ENCODE peak calls at places on chromosome X, in six cellular contexts. One of them, this sample, is unnamed.

GRCh38 chrX:11129546-11129945 is 18.4 kb downstream of the HCCS start:
- DNase-seq in Peyer's patch: no peak
- DNase-seq in GM12864: no peak
- DNase-seq in WERI-Rb-1: no peak
- DNase-seq in PC-9: no peak
- DNase-seq in neural progenitor cell: peak; percentile 39
- DNase-seq in this sample: no peak

GRCh38 chrX:129637217-129638109 is 17.3 kb downstream of the APLN start:
- DNase-seq in Peyer's patch: peak; percentile 72
- DNase-seq in GM12864: peak; percentile 18
- DNase-seq in WERI-Rb-1: peak; percentile 62
- DNase-seq in PC-9: peak; percentile 41
- DNase-seq in neural progenitor cell: peak; percentile 68
- DNase-seq in this sample: peak; percentile 58

GRCh38 chrX:138982350-138982749 is 270.8 kb upstream of the FGF13 start:
- DNase-seq in Peyer's patch: no peak
- DNase-seq in GM12864: no peak
- DNase-seq in WERI-Rb-1: no peak
- DNase-seq in PC-9: no peak
- DNase-seq in neural progenitor cell: no peak
- DNase-seq in this sample: no peak

GRCh38 chrX:54076903-54077302 is 32.6 kb upstream of the PHF8 start:
- DNase-seq in Peyer's patch: no peak
- DNase-seq in GM12864: no peak
- DNase-seq in WERI-Rb-1: no peak
- DNase-seq in PC-9: peak; percentile 80
- DNase-seq in neural progenitor cell: no peak
- DNase-seq in this sample: no peak

GRCh38 chrX:71618303-71618721 is at the start of gene CXCR3:
- DNase-seq in Peyer's patch: peak; percentile 64
- DNase-seq in GM12864: no peak
- DNase-seq in WERI-Rb-1: no peak
- DNase-seq in PC-9: no peak
- DNase-seq in neural progenitor cell: no peak
- DNase-seq in this sample: peak; percentile 21

GRCh38 chrX:101462892-101463291 is 22.4 kb upstream of the ARMCX4 start:
- DNase-seq in Peyer's patch: no peak
- DNase-seq in GM12864: no peak
- DNase-seq in WERI-Rb-1: no peak
- DNase-seq in PC-9: no peak
- DNase-seq in neural progenitor cell: peak; percentile 3
- DNase-seq in this sample: no peak

GRCh38 chrX:7574325-7574724 is 268.6 kb upstream of the VCX start:
- DNase-seq in Peyer's patch: no peak
- DNase-seq in GM12864: no peak
- DNase-seq in WERI-Rb-1: no peak
- DNase-seq in PC-9: no peak
- DNase-seq in neural progenitor cell: peak; percentile 57
- DNase-seq in this sample: no peak

GRCh38 chrX:107773206-107773605 is 2.4 kb downstream of the TSC22D3 start:
- DNase-seq in Peyer's patch: no peak
- DNase-seq in GM12864: no peak
- DNase-seq in WERI-Rb-1: no peak
- DNase-seq in PC-9: no peak
- DNase-seq in neural progenitor cell: peak; percentile 70
- DNase-seq in this sample: no peak

GRCh38 chrX:153494061-153494460 is 719 bp upstream of the BGN start:
- DNase-seq in Peyer's patch: no peak
- DNase-seq in GM12864: no peak
- DNase-seq in WERI-Rb-1: no peak
- DNase-seq in PC-9: no peak
- DNase-seq in neural progenitor cell: no peak
- DNase-seq in this sample: no peak

GRCh38 chrX:20623448-20623847 is 356.7 kb upstream of the RPS6KA3 start:
- DNase-seq in Peyer's patch: no peak
- DNase-seq in GM12864: no peak
- DNase-seq in WERI-Rb-1: no peak
- DNase-seq in PC-9: no peak
- DNase-seq in neural progenitor cell: no peak
- DNase-seq in this sample: no peak

GRCh38 chrX:24528605-24529004 is 63.5 kb downstream of the PDK3 start:
- DNase-seq in Peyer's patch: no peak
- DNase-seq in GM12864: no peak
- DNase-seq in WERI-Rb-1: no peak
- DNase-seq in PC-9: no peak
- DNase-seq in neural progenitor cell: peak; percentile 71
- DNase-seq in this sample: no peak

GRCh38 chrX:124328765-124329164 is 3.7 kb upstream of the TEX13D start:
- DNase-seq in Peyer's patch: no peak
- DNase-seq in GM12864: no peak
- DNase-seq in WERI-Rb-1: no peak
- DNase-seq in PC-9: no peak
- DNase-seq in neural progenitor cell: no peak
- DNase-seq in this sample: no peak

GRCh38 chrX:132412208-132412607 is 76.6 kb downstream of the MBNL3 start:
- DNase-seq in Peyer's patch: no peak
- DNase-seq in GM12864: no peak
- DNase-seq in WERI-Rb-1: no peak
- DNase-seq in PC-9: no peak
- DNase-seq in neural progenitor cell: peak; percentile 80
- DNase-seq in this sample: no peak

GRCh38 chrX:88416002-88416401 is 331.0 kb upstream of the CPXCR1 start:
- DNase-seq in Peyer's patch: no peak
- DNase-seq in GM12864: no peak
- DNase-seq in WERI-Rb-1: no peak
- DNase-seq in PC-9: no peak
- DNase-seq in neural progenitor cell: no peak
- DNase-seq in this sample: no peak

GRCh38 chrX:104679175-104679574 is 113.2 kb downstream of the IL1RAPL2 start:
- DNase-seq in Peyer's patch: no peak
- DNase-seq in GM12864: no peak
- DNase-seq in WERI-Rb-1: no peak
- DNase-seq in PC-9: peak; percentile 85
- DNase-seq in neural progenitor cell: no peak
- DNase-seq in this sample: no peak

GRCh38 chrX:104681214-104681613 is 115.2 kb downstream of the IL1RAPL2 start:
- DNase-seq in Peyer's patch: no peak
- DNase-seq in GM12864: no peak
- DNase-seq in WERI-Rb-1: no peak
- DNase-seq in PC-9: no peak
- DNase-seq in neural progenitor cell: no peak
- DNase-seq in this sample: no peak

GRCh38 chrX:104684077-104684476 is 118.1 kb downstream of the IL1RAPL2 start:
- DNase-seq in Peyer's patch: no peak
- DNase-seq in GM12864: no peak
- DNase-seq in WERI-Rb-1: no peak
- DNase-seq in PC-9: no peak
- DNase-seq in neural progenitor cell: no peak
- DNase-seq in this sample: no peak
- TF ChIP-seq CTCF in Peyer's patch: no peak
- TF ChIP-seq CTCF in GM12864: no peak
- TF ChIP-seq CTCF in WERI-Rb-1: no peak
- TF ChIP-seq CTCF in PC-9: no peak
- TF ChIP-seq CTCF in neural progenitor cell: no peak
- TF ChIP-seq CTCF in this sample: no peak

DNA sequence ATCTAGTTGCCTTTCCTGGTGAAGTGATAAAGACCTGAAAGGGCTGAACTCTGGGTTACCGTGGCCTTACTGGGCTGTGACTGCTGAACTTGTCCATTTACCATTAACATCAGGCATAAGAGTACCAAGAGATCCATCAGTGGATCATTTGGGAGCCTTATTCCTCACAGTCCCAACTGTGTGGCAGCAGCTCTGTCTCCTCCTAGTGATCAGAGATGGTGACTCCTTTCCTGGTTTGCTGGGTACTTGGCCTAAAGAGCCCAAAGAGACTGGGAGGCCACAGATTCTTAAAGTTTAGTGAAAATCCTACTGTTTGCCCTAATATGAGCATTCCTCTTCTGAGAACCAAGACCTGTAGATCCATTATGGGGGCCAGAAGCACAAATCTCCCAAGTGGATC is 56.3 kb upstream of the ATP6AP2 start:
- DNase-seq in Peyer's patch: no peak
- DNase-seq in GM12864: no peak
- DNase-seq in WERI-Rb-1: no peak
- DNase-seq in PC-9: no peak
- DNase-seq in neural progenitor cell: no peak
- DNase-seq in this sample: no peak
- TF ChIP-seq CTCF in Peyer's patch: no peak
- TF ChIP-seq CTCF in GM12864: no peak
- TF ChIP-seq CTCF in WERI-Rb-1: peak; percentile 7
- TF ChIP-seq CTCF in PC-9: no peak
- TF ChIP-seq CTCF in neural progenitor cell: no peak
- TF ChIP-seq CTCF in this sample: no peak

GRCh38 chrX:48490661-48491060 is 14.7 kb downstream of the FTSJ1 start:
- DNase-seq in Peyer's patch: no peak
- DNase-seq in GM12864: no peak
- DNase-seq in WERI-Rb-1: no peak
- DNase-seq in PC-9: peak; percentile 86
- DNase-seq in neural progenitor cell: no peak
- DNase-seq in this sample: no peak

GRCh38 chrX:48491809-48492208 is 15.8 kb downstream of the FTSJ1 start:
- DNase-seq in Peyer's patch: no peak
- DNase-seq in GM12864: no peak
- DNase-seq in WERI-Rb-1: no peak
- DNase-seq in PC-9: no peak
- DNase-seq in neural progenitor cell: no peak
- DNase-seq in this sample: no peak

GRCh38 chrX:48496660-48497059 is 12.1 kb upstream of the PORCN start:
- DNase-seq in Peyer's patch: no peak
- DNase-seq in GM12864: no peak
- DNase-seq in WERI-Rb-1: no peak
- DNase-seq in PC-9: no peak
- DNase-seq in neural progenitor cell: no peak
- DNase-seq in this sample: no peak

GRCh38 chrX:48492293-48492910 is 16.4 kb upstream of the PORCN start:
- DNase-seq in Peyer's patch: no peak
- DNase-seq in GM12864: no peak
- DNase-seq in WERI-Rb-1: no peak
- DNase-seq in PC-9: no peak
- DNase-seq in neural progenitor cell: no peak
- DNase-seq in this sample: no peak

GRCh38 chrX:48493890-48494364 is 14.9 kb upstream of the PORCN start:
- DNase-seq in Peyer's patch: no peak
- DNase-seq in GM12864: no peak
- DNase-seq in WERI-Rb-1: peak; percentile 74
- DNase-seq in PC-9: no peak
- DNase-seq in neural progenitor cell: peak; percentile 74
- DNase-seq in this sample: no peak
- TF ChIP-seq CTCF in Peyer's patch: peak; percentile 6
- TF ChIP-seq CTCF in GM12864: no peak
- TF ChIP-seq CTCF in WERI-Rb-1: peak; percentile 68
- TF ChIP-seq CTCF in PC-9: peak; percentile 32
- TF ChIP-seq CTCF in neural progenitor cell: peak; percentile 55
- TF ChIP-seq CTCF in this sample: no peak

GRCh38 chrX:81390244-81390643 is 188.3 kb downstream of the SH3BGRL start:
- DNase-seq in Peyer's patch: no peak
- DNase-seq in GM12864: peak; percentile 2
- DNase-seq in WERI-Rb-1: no peak
- DNase-seq in PC-9: no peak
- DNase-seq in neural progenitor cell: no peak
- DNase-seq in this sample: no peak
- TF ChIP-seq CTCF in Peyer's patch: no peak
- TF ChIP-seq CTCF in GM12864: no peak
- TF ChIP-seq CTCF in WERI-Rb-1: no peak
- TF ChIP-seq CTCF in PC-9: no peak
- TF ChIP-seq CTCF in neural progenitor cell: no peak
- TF ChIP-seq CTCF in this sample: no peak

DNA sequence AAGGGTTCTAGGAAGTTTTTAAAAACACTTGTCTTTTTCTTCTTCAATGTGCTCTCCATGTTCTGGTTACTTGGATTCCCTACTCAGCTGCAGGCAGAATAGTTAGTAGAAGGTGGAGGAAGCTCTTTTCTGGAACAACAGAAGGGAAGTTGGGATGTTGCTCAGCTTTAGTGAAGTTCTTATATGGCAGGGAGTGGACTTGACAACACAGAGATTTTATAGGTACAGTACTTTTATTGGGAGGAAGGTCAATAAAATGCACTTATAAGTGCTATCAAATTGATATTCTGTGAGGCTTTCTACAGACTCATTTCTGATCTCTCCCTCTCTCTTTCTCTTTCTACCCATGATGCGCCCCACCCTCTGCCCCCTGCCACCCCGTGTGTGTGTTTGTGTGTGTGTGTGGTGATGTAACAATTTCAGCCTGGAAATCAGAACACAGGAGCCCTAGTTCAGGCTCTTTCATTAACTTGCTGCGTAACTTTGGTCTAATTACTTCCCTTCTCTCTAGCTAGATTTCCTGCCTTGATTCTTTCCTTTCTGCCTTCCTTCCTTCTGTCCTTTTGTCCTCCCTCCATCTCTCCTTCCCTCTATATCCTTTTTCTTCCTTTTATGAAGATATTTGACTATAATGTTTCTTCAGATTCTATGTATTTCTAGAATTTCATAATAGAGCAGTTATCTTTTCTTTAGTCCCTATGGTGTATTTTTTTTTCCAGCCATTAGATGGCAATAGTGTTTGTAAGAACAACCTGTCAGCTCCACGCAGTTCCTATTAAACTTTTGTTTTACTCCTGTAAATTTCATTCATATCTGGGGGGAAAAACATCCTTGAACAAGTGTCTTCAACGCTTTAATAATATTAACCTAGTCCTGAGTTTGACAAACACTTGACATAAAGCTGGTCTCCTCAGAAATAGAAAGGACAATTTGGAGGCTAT is 37.1 kb downstream of the HEPH start:
- DNase-seq in Peyer's patch: no peak
- DNase-seq in GM12864: no peak
- DNase-seq in WERI-Rb-1: no peak
- DNase-seq in PC-9: no peak
- DNase-seq in neural progenitor cell: no peak
- DNase-seq in this sample: no peak
- TF ChIP-seq CTCF in Peyer's patch: peak; percentile 23
- TF ChIP-seq CTCF in GM12864: peak; percentile 20
- TF ChIP-seq CTCF in WERI-Rb-1: no peak
- TF ChIP-seq CTCF in PC-9: peak; percentile 44
- TF ChIP-seq CTCF in neural progenitor cell: peak; percentile 44
- TF ChIP-seq CTCF in this sample: no peak